ENCODE peak calls at places on chromosomes 12 and 14, in four cellular contexts. N is ascending aorta, F is NCI-H2029 treated with DMSO at 0.1 percent for 48 hours, S is right cardiac atrium. G is an unnamed sample.

GRCh38 chr12:61993734-61994345 is 266.4 kb upstream of the USP15 start:
- DNase-seq in N (no peak), F (peak), S (no peak), G (no peak)

GRCh38 chr12:86134571-86134970 is 121.6 kb downstream of the MGAT4C start:
- DNase-seq in N (no peak), F (no peak), S (no peak), G (no peak)

GRCh38 chr14:56874375-56874774 is 64.1 kb upstream of the OTX2 start:
- DNase-seq in N (no peak), F (peak), S (no peak), G (no peak)

GRCh38 chr12:12560587-12561304 is 1.9 kb downstream of the DUSP16 start:
- DNase-seq in N (peak), F (peak), S (no peak), G (no peak)

GRCh38 chr12:87464565-87464964 is 564.6 kb downstream of the C12orf50 start:
- DNase-seq in N (no peak), F (no peak), S (no peak), G (no peak)

GRCh38 chr12:28191018-28191595 is 851 bp downstream of the CCDC91 start:
- DNase-seq in N (peak), F (no peak), S (no peak), G (no peak)

GRCh38 chr14:86357866-86358265 is 827.9 kb downstream of the FLRT2 start:
- DNase-seq in N (no peak), F (no peak), S (no peak), G (no peak)

GRCh38 chr12:53067074-53067992 is 11.9 kb downstream of the SPRYD3 start:
- DNase-seq in N (no peak), F (no peak), S (peak), G (no peak)

G was measured in activated B cell treated with CpG ODN at 0.5 μM for 24 hours.